ENCODE peak calls at places on chromosomes 7 and 10, in four cellular contexts. One of them, this sample, is unnamed.

GRCh38 chr7:923108-924041 is 31.1 kb downstream of the ADAP1 start:
- DNase-seq in glomerular endothelial cell: no peak
- DNase-seq in left ventricle myocardium superior: peak
- DNase-seq in HFFc6: no peak
- DNase-seq in this sample: peak

GRCh38 chr10:72525689-72526088 is 100.2 kb downstream of the MICU1 start:
- DNase-seq in glomerular endothelial cell: no peak
- DNase-seq in left ventricle myocardium superior: no peak
- DNase-seq in HFFc6: no peak
- DNase-seq in this sample: no peak

GRCh38 chr7:45240187-45240776 is 82.7 kb downstream of the RAMP3 start:
- DNase-seq in glomerular endothelial cell: no peak
- DNase-seq in left ventricle myocardium superior: peak
- DNase-seq in HFFc6: no peak
- DNase-seq in this sample: no peak

GRCh38 chr7:80858141-80858903 is 60.5 kb downstream of the SEMA3C start:
- DNase-seq in glomerular endothelial cell: no peak
- DNase-seq in left ventricle myocardium superior: no peak
- DNase-seq in HFFc6: peak
- DNase-seq in this sample: no peak

GRCh38 chr7:73978681-73979563 is 49.1 kb upstream of the ELN start:
- DNase-seq in glomerular endothelial cell: no peak
- DNase-seq in left ventricle myocardium superior: peak
- DNase-seq in HFFc6: no peak
- DNase-seq in this sample: peak

GRCh38 chr7:99422625-99423024 is 13.9 kb downstream of the BUD31 start:
- DNase-seq in glomerular endothelial cell: no peak
- DNase-seq in left ventricle myocardium superior: no peak
- DNase-seq in HFFc6: no peak
- DNase-seq in this sample: no peak

GRCh38 chr7:23396222-23396621 is 74.1 kb downstream of the IGF2BP3 start:
- DNase-seq in glomerular endothelial cell: no peak
- DNase-seq in left ventricle myocardium superior: no peak
- DNase-seq in HFFc6: peak
- DNase-seq in this sample: no peak

GRCh38 chr7:151296202-151296992 is 45.2 kb upstream of the NUB1 start:
- DNase-seq in glomerular endothelial cell: no peak
- DNase-seq in left ventricle myocardium superior: no peak
- DNase-seq in HFFc6: no peak
- DNase-seq in this sample: no peak